ENCODE peak calls at places on chromosomes 1 and 21, in ten cellular contexts. Q is esophagus squamous epithelium; S is IMR-90; H is stimulated activated CD8-positive, alpha-beta memory T cell treated with anti-CD3 and anti-CD28 coated beads, Interleukin-4, amount 100 ng/mL, for 4 hours; L is anterior cingulate cortex; Y is EL; R is AG20443; P is AG08396; N is substantia nigra; J is stimulated activated CD4-positive, alpha-beta T cell treated with anti-CD3 and anti-CD28 coated beads, Interleukin-1b, Interleukin-23, amount 100 ng/mL, for 48 hours. M is an unnamed sample.

GRCh38 chr1:210937846-210938245 is 196.1 kb downstream of the KCNH1 start:
- DNase-seq in R (no peak), L (no peak), Q (no peak), Y (no peak), J (no peak), S (no peak), P (no peak), N (no peak), H (no peak), M (no peak)

GRCh38 chr21:34881894-34882371 is 167.2 kb downstream of the RUNX1 start:
- DNase-seq in J (no peak), N (no peak), S (peak), P (peak), R (peak), Y (peak), H (no peak), L (no peak), Q (no peak), M (no peak)

GRCh38 chr1:244269169-244269568 is 182.5 kb downstream of the ADSS2 start:
- DNase-seq in Y (no peak), Q (no peak), P (no peak), R (no peak), S (no peak), N (no peak), H (no peak), L (no peak), J (no peak), M (no peak)

GRCh38 chr1:86508583-86508969 is 38.3 kb upstream of the CLCA4 start:
- DNase-seq in Q (no peak), Y (peak), R (no peak), N (no peak), S (peak), L (no peak), H (no peak), J (no peak), P (no peak), M (no peak)

GRCh38 chr1:60947367-60947766 is 135.0 kb upstream of the NFIA start:
- DNase-seq in P (no peak), H (no peak), L (no peak), R (no peak), Y (no peak), N (no peak), S (no peak), Q (no peak), J (no peak), M (no peak)

GRCh38 chr1:223837206-223837605 is 8.5 kb downstream of the TP53BP2 start:
- DNase-seq in N (no peak), S (peak), L (no peak), R (no peak), J (no peak), Q (no peak), P (no peak), H (no peak), Y (no peak), M (no peak)

GRCh38 chr1:5226390-5226704 is 571.9 kb downstream of the AJAP1 start:
- DNase-seq in N (no peak), Y (no peak), H (no peak), Q (no peak), S (no peak), J (no peak), R (no peak), L (no peak), P (no peak), M (no peak)

GRCh38 chr1:156214024-156214748 is 1.4 kb downstream of the PMF1 start:
- DNase-seq in Y (peak), N (no peak), P (peak), J (peak), L (no peak), R (no peak), S (peak), H (no peak), Q (no peak), M (no peak)

GRCh38 chr1:178344513-178345077 is 152.2 kb downstream of the CLEC20A start:
- DNase-seq in R (peak), J (no peak), S (peak), H (no peak), Q (no peak), N (no peak), P (peak), L (no peak), Y (peak), M (no peak)

GRCh38 chr1:94855307-94855700 is 35.1 kb downstream of the SLC44A3 start:
- DNase-seq in S (peak), P (no peak), Q (no peak), J (no peak), L (no peak), R (no peak), Y (no peak), H (no peak), N (no peak), M (peak)

GRCh38 chr1:231931846-231932454 is 305.4 kb downstream of the DISC1 start:
- DNase-seq in S (no peak), P (no peak), Y (no peak), L (no peak), H (no peak), R (no peak), J (peak), N (no peak), Q (no peak), M (no peak)

GRCh38 chr21:36454079-36454478 is 25.8 kb downstream of the CLDN14 start:
- DNase-seq in R (no peak), Q (no peak), N (no peak), P (no peak), J (no peak), Y (no peak), H (no peak), L (no peak), S (no peak), M (no peak)

GRCh38 chr1:109891930-109892329 is 18.7 kb upstream of the CSF1 start:
- DNase-seq in H (no peak), L (no peak), R (no peak), Q (no peak), Y (no peak), J (no peak), S (no peak), P (no peak), N (no peak), M (no peak)

GRCh38 chr1:16724718-16725438 is 15.4 kb upstream of the RNU1-4 start:
- DNase-seq in L (no peak), N (no peak), S (no peak), J (no peak), H (no peak), R (no peak), Q (no peak), Y (peak), P (no peak), M (no peak)

GRCh38 chr1:14849038-14849437 is 250.6 kb downstream of the KAZN start:
- DNase-seq in S (no peak), Q (no peak), Y (no peak), R (peak), L (no peak), P (no peak), J (no peak), H (no peak), N (no peak), M (no peak)

GRCh38 chr1:209241481-209241880 is 342.0 kb upstream of the CAMK1G start:
- DNase-seq in J (no peak), N (no peak), P (no peak), Q (no peak), R (no peak), Y (peak), H (no peak), S (peak), L (no peak), M (no peak)

GRCh38 chr1:106447466-106447865 is 609.0 kb upstream of the PRMT6 start:
- DNase-seq in P (no peak), H (no peak), Y (no peak), S (no peak), L (no peak), Q (no peak), N (no peak), J (no peak), R (no peak), M (no peak)

GRCh38 chr1:192363177-192363576 is 46.4 kb downstream of the RGS21 start:
- DNase-seq in Q (no peak), J (no peak), L (no peak), Y (no peak), H (no peak), P (no peak), S (no peak), R (no peak), N (no peak), M (no peak)

GRCh38 chr1:921011-921837 is 2.5 kb upstream of the SAMD11 start:
- DNase-seq in Q (no peak), H (no peak), R (peak), L (no peak), S (peak), J (no peak), P (peak), N (peak), Y (peak), M (peak)

GRCh38 chr1:45335732-45336365 is 4.1 kb upstream of the TOE1 start:
- DNase-seq in Q (no peak), N (no peak), S (no peak), J (no peak), H (no peak), R (no peak), P (no peak), L (no peak), Y (no peak), M (no peak)

GRCh38 chr1:174258148-174258550 is 98.8 kb downstream of the RABGAP1L start:
- DNase-seq in R (peak), J (peak), N (no peak), S (peak), P (peak), H (peak), Y (peak), L (no peak), Q (no peak), M (peak)

M was measured in cerebellum.